ENCODE peak calls at places on chromosome 12, in five cellular contexts. Y is spleen, H is heart left ventricle, A is ovary, U is brain microvascular endothelial cell. R is an unnamed sample.

GRCh38 chr12:27525373-27525772 is 1.4 kb downstream of the PPFIBP1 start:
- DNase-seq in Y (no peak), U (peak; percentile 57), H (peak; percentile 48), A (no peak), R (no peak)

GRCh38 chr12:20264608-20265114 is 103.7 kb upstream of the PDE3A start:
- DNase-seq in A (no peak), Y (no peak), H (no peak), U (peak; percentile 20), R (no peak)

GRCh38 chr12:95279835-95280234 is 62.2 kb downstream of the VEZT start:
- DNase-seq in A (no peak), H (no peak), Y (no peak), U (no peak), R (no peak)

GRCh38 chr12:93689076-93689834 is 12.1 kb downstream of the CRADD start:
- DNase-seq in H (no peak), A (no peak), U (no peak), Y (no peak), R (no peak)

GRCh38 chr12:111338096-111338495 is 30.8 kb downstream of the PHETA1 start:
- DNase-seq in Y (no peak), A (no peak), H (no peak), U (no peak), R (no peak)

GRCh38 chr12:104315326-104316224 is 12.0 kb downstream of the EID3 start:
- DNase-seq in H (no peak), U (no peak), Y (no peak), A (no peak), R (no peak)

GRCh38 chr12:123445388-123446344 is 9.2 kb upstream of the RILPL2 start:
- DNase-seq in A (no peak), Y (no peak), H (peak; percentile 45), U (peak; percentile 11), R (no peak)

GRCh38 chr12:93146278-93146939 is 217.3 kb upstream of the EEA1 start:
- DNase-seq in H (no peak), A (no peak), U (no peak), Y (no peak), R (no peak)

GRCh38 chr12:113228394-113229028 is 7.2 kb downstream of the TPCN1 start:
- DNase-seq in H (no peak), Y (peak; percentile 14), U (no peak), A (no peak), R (peak; percentile 88)

GRCh38 chr12:119005832-119006360 is 24.6 kb downstream of the SRRM4 start:
- DNase-seq in A (no peak), U (no peak), H (no peak), Y (no peak), R (no peak)

GRCh38 chr12:74426091-74426490 is 111.5 kb upstream of the ATXN7L3B start:
- DNase-seq in Y (no peak), U (no peak), A (no peak), H (no peak), R (no peak)

GRCh38 chr12:83664650-83665049 is 977.9 kb downstream of the TMTC2 start:
- DNase-seq in A (no peak), U (no peak), Y (no peak), H (no peak), R (no peak)

GRCh38 chr12:11827096-11827841 is 177.8 kb downstream of the ETV6 start:
- DNase-seq in A (no peak), Y (no peak), H (peak; percentile 41), U (no peak), R (no peak)

GRCh38 chr12:120079352-120080042 is 37.1 kb downstream of the RAB35 start:
- DNase-seq in A (no peak), U (no peak), H (no peak), Y (peak; percentile 54), R (no peak)

GRCh38 chr12:131612092-131612755 is 98.7 kb upstream of the SFSWAP start:
- DNase-seq in H (peak; percentile 7), Y (peak; percentile 68), A (no peak), U (no peak), R (no peak)

GRCh38 chr12:50026691-50027090 is 1.4 kb upstream of the RACGAP1 start:
- DNase-seq in A (no peak), H (no peak), Y (peak; percentile 5), U (no peak), R (no peak)

DNA sequence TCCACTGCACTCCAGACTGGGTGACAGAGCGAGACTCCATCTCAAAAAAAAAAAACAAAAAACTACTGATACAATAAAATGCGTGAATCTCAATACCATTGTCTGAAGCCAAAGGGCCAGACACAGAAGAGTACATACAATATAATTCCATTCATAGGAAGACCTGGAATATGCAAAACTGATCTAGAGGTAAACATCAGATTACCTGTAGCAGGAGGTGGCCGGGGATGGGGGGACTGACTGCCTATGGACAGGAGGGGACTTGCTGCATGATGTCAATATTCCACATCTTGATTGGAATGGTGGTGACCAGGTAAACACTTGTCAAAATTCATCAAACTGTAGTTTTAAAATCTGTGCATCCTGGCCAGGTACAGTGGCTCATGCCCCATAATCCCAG is 12.5 kb upstream of the FIGNL2 start:
- DNase-seq in U (no peak), H (no peak), A (no peak), Y (peak; percentile 20), R (no peak)
- TF ChIP-seq CTCF in U (no peak), H (no peak), A (no peak), Y (no peak), R (no peak)

DNA sequence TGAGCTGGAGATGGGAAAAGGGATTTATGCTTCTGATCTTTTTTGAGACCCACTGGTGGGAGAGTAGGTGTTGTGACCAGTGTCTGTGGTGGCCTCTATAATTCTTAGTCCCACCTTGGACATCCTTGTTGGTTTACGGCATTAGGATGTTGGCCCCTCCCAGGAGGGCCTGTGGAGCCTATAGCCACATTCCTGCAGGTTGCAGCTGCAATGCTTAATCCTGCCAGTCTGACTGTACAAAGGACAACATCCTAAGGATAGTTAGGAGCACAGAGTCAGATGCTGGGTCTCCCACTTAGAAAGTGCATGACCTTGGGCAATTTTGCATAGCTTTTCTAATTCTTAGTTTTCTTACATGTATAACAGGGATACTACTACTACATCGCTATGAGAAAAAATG is 150.9 kb upstream of the SLC38A2 start:
- DNase-seq in H (no peak), Y (no peak), A (peak; percentile 19), U (peak; percentile 12), R (no peak)
- H3K4me3 ChIP-seq in H (no peak overlapping the region), Y (no peak overlapping the region), A (no peak overlapping the region), U (peak overlapping the region; percentile 35), R (no peak overlapping the region)

DNA sequence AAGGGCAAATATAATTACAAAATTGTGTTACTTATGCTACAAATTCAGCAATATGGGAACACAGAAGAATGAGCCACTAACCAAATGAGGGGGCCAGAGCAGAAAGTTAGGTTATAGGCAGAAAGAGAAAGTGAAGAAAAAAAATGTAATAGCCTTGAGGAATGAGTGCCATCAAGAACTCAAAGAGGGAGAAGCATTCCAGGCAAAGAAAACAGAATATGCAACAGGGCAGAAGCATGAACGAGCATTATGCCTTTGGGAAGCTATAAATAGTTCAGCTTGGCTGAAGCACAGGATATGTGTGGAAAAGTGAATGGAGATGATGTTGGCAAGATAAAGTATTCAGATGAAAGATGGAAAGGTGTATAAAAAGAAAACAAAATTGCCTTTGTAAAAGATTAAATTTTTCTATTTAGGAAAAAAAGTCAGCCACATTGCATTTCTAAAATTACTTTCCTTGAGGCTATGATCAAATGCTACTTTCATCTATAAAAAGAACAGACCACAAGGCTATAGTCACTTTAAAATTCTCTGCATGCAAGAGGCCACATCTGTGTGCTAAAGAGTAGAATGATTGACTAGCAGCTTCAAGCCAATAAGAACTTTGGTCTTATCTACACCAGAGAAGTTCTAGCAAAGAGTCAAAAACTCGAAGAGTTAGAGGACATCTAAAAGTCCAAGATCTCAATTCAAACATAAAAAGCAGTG is 193.6 kb upstream of the GARIN6 start:
- DNase-seq in H (no peak), U (peak; percentile 0), Y (no peak), A (no peak), R (no peak)
- H3K27ac ChIP-seq in H (no peak overlapping the region), U (no peak overlapping the region), Y (no peak overlapping the region), A (no peak overlapping the region), R (no peak overlapping the region)

GRCh38 chr12:71009414-71010142 is 89.0 kb upstream of the PTPRR start:
- DNase-seq in H (no peak), A (no peak), U (no peak), Y (no peak), R (no peak)

GRCh38 chr12:71018682-71019081 is 98.1 kb upstream of the PTPRR start:
- DNase-seq in Y (no peak), H (no peak), U (no peak), A (no peak), R (no peak)

GRCh38 chr12:71010143-71010479 is 89.6 kb upstream of the PTPRR start:
- DNase-seq in Y (no peak), A (no peak), U (no peak), H (no peak), R (no peak)

GRCh38 chr12:71011261-71011660 is 90.7 kb upstream of the PTPRR start:
- DNase-seq in U (peak; percentile 21), Y (no peak), H (no peak), A (no peak), R (no peak)

DNA sequence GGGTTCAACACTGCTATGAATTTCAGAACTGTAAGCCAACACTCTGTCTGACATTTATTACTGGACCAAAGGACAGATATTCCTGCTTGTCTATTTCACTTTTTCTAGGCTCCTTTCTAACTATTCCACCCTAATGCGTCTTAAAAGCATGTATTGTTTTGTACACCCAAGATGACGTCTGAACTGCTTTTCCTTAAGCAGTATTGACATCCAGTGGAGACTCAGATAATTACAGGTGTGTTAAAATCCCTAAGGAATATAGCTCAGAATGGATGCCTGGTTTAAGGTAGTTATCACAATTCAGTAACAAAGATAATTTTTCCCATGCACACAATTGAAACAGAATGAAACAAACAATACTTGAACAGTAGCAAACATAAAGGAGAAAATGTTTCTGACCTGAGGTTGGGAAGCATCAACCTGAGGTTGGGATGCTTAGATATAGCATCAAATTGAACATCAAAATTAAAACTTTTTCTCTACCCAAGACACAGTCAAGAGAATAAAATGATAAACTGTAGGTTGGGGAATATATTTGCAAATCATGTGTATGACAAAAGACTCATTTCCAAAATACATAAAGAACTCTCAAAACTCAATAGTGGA is 93.7 kb upstream of the PTPRR start:
- DNase-seq in U (no peak), A (no peak), H (no peak), Y (no peak), R (no peak)
- TF ChIP-seq CTCF in U (peak; percentile 22), A (no peak), H (no peak), Y (no peak), R (no peak)

DNA sequence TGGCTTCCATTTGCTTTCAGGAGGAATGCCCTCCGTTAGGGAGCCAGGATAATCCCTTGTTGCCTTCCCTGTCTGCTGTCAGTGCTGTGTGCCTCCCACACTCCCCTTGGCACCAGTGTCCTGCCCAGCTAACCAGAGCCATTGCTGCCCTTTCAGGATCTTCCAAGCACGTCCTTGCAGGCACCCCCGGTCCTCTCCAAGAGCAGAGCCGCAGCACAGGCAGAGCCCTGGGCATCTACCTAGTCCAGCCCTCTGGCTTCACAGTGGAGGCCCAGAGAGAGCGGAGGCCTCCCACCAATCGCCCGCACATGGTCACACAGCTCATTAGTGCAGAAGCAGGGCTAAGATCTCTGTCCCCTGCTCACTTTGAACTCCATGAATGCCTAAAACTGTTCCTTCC is 39.0 kb upstream of the TSPAN9 start:
- DNase-seq in Y (no peak), H (peak; percentile 13), A (no peak), U (no peak), R (no peak)
- H3K4me3 ChIP-seq in Y (no peak overlapping the region), H (no peak overlapping the region), A (no peak overlapping the region), U (no peak overlapping the region), R (no peak overlapping the region)